ENCODE peak calls at places on chromosomes 3 and 15, in six cellular contexts. U is H9; M is NCI-H460; W is CD4-positive, alpha-beta memory T cell; N is aorta; Y is GM13977. Q is an unnamed sample.

GRCh38 chr15:89747708-89748682 is 3.1 kb downstream of the MESP1 start:
- DNase-seq in U (peak; percentile 51), M (no peak), W (no peak), N (no peak), Y (no peak), Q (no peak)

GRCh38 chr3:36648241-36649034 is 115.9 kb downstream of the DCLK3 start:
- DNase-seq in U (no peak), M (peak; percentile 81), W (no peak), N (no peak), Y (no peak), Q (no peak)

GRCh38 chr3:60277376-60277800 is 973.9 kb downstream of the FHIT start:
- DNase-seq in U (peak; percentile 28), M (no peak), W (no peak), N (no peak), Y (no peak), Q (no peak)

GRCh38 chr15:70258369-70259029 is 160.8 kb upstream of the TLE3 start:
- DNase-seq in U (no peak), M (no peak), W (peak; percentile 61), N (peak; percentile 73), Y (no peak), Q (peak; percentile 62)

GRCh38 chr3:185129051-185129450 is 23.8 kb downstream of the C3orf70 start:
- DNase-seq in U (no peak), M (no peak), W (no peak), N (no peak), Y (no peak), Q (no peak)

GRCh38 chr15:68229386-68230156 is at the start of gene CLN6:
- DNase-seq in U (peak; percentile 77), M (peak; percentile 69), W (peak; percentile 84), N (peak; percentile 90), Y (peak; percentile 95), Q (peak; percentile 94)

GRCh38 chr3:133152056-133152455 is 113.9 kb downstream of the TMEM108 start:
- DNase-seq in U (no peak), M (no peak), W (no peak), N (no peak), Y (no peak), Q (no peak)

GRCh38 chr3:52385157-52385556 is 59.7 kb downstream of the SEMA3G start:
- DNase-seq in U (peak; percentile 93), M (peak; percentile 14), W (no peak), N (no peak), Y (peak; percentile 67), Q (no peak)

GRCh38 chr3:110397115-110397514 is 674.5 kb upstream of the NECTIN3 start:
- DNase-seq in U (no peak), M (no peak), W (no peak), N (no peak), Y (no peak), Q (no peak)

GRCh38 chr3:4746241-4746958 is 232.8 kb upstream of the BHLHE40 start:
- DNase-seq in U (no peak), M (no peak), W (no peak), N (no peak), Y (no peak), Q (no peak)

GRCh38 chr15:87902772-87903388 is 353.7 kb downstream of the NTRK3 start:
- DNase-seq in U (no peak), M (no peak), W (no peak), N (peak; percentile 80), Y (no peak), Q (no peak)

GRCh38 chr15:98906712-98907083 is 100.9 kb downstream of the PGPEP1L start:
- DNase-seq in U (no peak), M (no peak), W (no peak), N (peak; percentile 61), Y (no peak), Q (no peak)

GRCh38 chr3:107954845-107955244 is 136.0 kb downstream of the CD47 start:
- DNase-seq in U (no peak), M (no peak), W (no peak), N (no peak), Y (no peak), Q (no peak)

GRCh38 chr3:151905647-151906046 is 32.2 kb downstream of the SUCNR1 start:
- DNase-seq in U (no peak), M (no peak), W (no peak), N (no peak), Y (no peak), Q (no peak)

GRCh38 chr3:163785693-163786092 is 1292.6 kb downstream of the SI start:
- DNase-seq in U (peak; percentile 67), M (no peak), W (no peak), N (no peak), Y (peak; percentile 7), Q (no peak)

GRCh38 chr15:70266412-70267089 is 168.8 kb upstream of the TLE3 start:
- DNase-seq in U (no peak), M (no peak), W (no peak), N (peak; percentile 94), Y (no peak), Q (peak; percentile 96)

GRCh38 chr3:15260531-15260930 is 54.5 kb downstream of the CAPN7 start:
- DNase-seq in U (no peak), M (no peak), W (no peak), N (no peak), Y (no peak), Q (no peak)

GRCh38 chr3:46759239-46760152 is 41.8 kb upstream of the PRSS50 start:
- DNase-seq in U (no peak), M (no peak), W (no peak), N (no peak), Y (no peak), Q (no peak)

GRCh38 chr3:69339766-69340165 is 46.1 kb downstream of the FRMD4B start:
- DNase-seq in U (no peak), M (no peak), W (no peak), N (peak; percentile 65), Y (no peak), Q (no peak)

GRCh38 chr3:55164876-55165275 is 237.0 kb upstream of the LRTM1 start:
- DNase-seq in U (no peak), M (no peak), W (no peak), N (no peak), Y (no peak), Q (no peak)

GRCh38 chr3:143084856-143085731 is 34.5 kb upstream of the CHST2 start:
- DNase-seq in U (no peak), M (no peak), W (no peak), N (no peak), Y (peak; percentile 61), Q (no peak)

GRCh38 chr15:31263751-31264533 is 62.7 kb upstream of the KLF13 start:
- DNase-seq in U (peak; percentile 24), M (no peak), W (peak; percentile 79), N (peak; percentile 90), Y (no peak), Q (peak; percentile 95)

GRCh38 chr3:196883361-196883760 is 15.6 kb downstream of the SENP5 start:
- DNase-seq in U (no peak), M (no peak), W (no peak), N (no peak), Y (no peak), Q (no peak)

GRCh38 chr3:87361956-87362355 is 85.6 kb upstream of the POU1F1 start:
- DNase-seq in U (no peak), M (no peak), W (no peak), N (no peak), Y (no peak), Q (no peak)

GRCh38 chr3:30914696-30915095 is 20.2 kb upstream of the GADL1 start:
- DNase-seq in U (no peak), M (no peak), W (no peak), N (no peak), Y (no peak), Q (no peak)

GRCh38 chr15:65175511-65175910 is 9.6 kb downstream of the CLPX start:
- DNase-seq in U (no peak), M (no peak), W (no peak), N (no peak), Y (no peak), Q (no peak)

GRCh38 chr15:68056097-68056865 is 2.2 kb downstream of the PIAS1 start:
- DNase-seq in U (no peak), M (no peak), W (no peak), N (no peak), Y (no peak), Q (no peak)

Q was measured in posterior vena cava.